ENCODE peak calls at places on chromosomes 13 and 19, in seven cellular contexts. K is H1, T is aorta, W is cardiac muscle cell, P is ovary, O is neuronal stem cell, R is A549. H is an unnamed sample.

GRCh38 chr13:95926231-95926630 is 127.0 kb downstream of the UGGT2 start:
- DNase-seq in K (no peak), T (no peak), W (no peak), P (no peak), O (no peak), R (no peak), H (no peak)

GRCh38 chr19:57771417-57771816 is 1.9 kb downstream of the ZNF586 start:
- DNase-seq in K (no peak), T (no peak), W (no peak), P (no peak), O (no peak), R (no peak), H (no peak)

GRCh38 chr13:50645092-50645491 is 198.4 kb downstream of the DLEU7 start:
- DNase-seq in K (no peak), T (no peak), W (no peak), P (no peak), O (no peak), R (no peak), H (no peak)

GRCh38 chr13:98273824-98274786 is 97.0 kb upstream of the RNF113B start:
- DNase-seq in K (no peak), T (no peak), W (peak; percentile 29), P (no peak), O (no peak), R (no peak), H (no peak)

GRCh38 chr13:112899618-112900600 is 69.1 kb upstream of the MCF2L start:
- DNase-seq in K (no peak), T (peak; percentile 55), W (no peak), P (no peak), O (no peak), R (no peak), H (peak; percentile 41)

GRCh38 chr13:111065698-111066097 is 49.4 kb upstream of the ARHGEF7 start:
- DNase-seq in K (no peak), T (no peak), W (no peak), P (peak; percentile 36), O (no peak), R (no peak), H (no peak)

GRCh38 chr13:77516342-77516789 is 19.1 kb upstream of the SCEL start:
- DNase-seq in K (no peak), T (no peak), W (no peak), P (no peak), O (no peak), R (no peak), H (no peak)

GRCh38 chr19:30790048-30790680 is 418.0 kb downstream of the ZNF536 start:
- DNase-seq in K (no peak), T (no peak), W (no peak), P (no peak), O (no peak), R (no peak), H (no peak)

GRCh38 chr13:114063545-114064515 is 68.6 kb downstream of the RASA3 start:
- DNase-seq in K (no peak), T (peak; percentile 91), W (no peak), P (peak; percentile 65), O (no peak), R (no peak), H (peak; percentile 81)

GRCh38 chr13:26881154-26881553 is 120.6 kb upstream of the GPR12 start:
- DNase-seq in K (no peak), T (no peak), W (no peak), P (no peak), O (no peak), R (no peak), H (peak; percentile 20)

GRCh38 chr19:3028305-3029069 is 593 bp downstream of the TLE2 start:
- DNase-seq in K (no peak), T (no peak), W (no peak), P (peak; percentile 53), O (no peak), R (no peak), H (peak; percentile 76)

GRCh38 chr13:106232680-106233079 is 302.8 kb downstream of the EFNB2 start:
- DNase-seq in K (no peak), T (no peak), W (peak; percentile 25), P (no peak), O (no peak), R (no peak), H (no peak)

GRCh38 chr19:18848860-18849661 is 17.3 kb downstream of the UPF1 start:
- DNase-seq in K (no peak), T (peak; percentile 88), W (no peak), P (peak; percentile 67), O (no peak), R (no peak), H (peak; percentile 90)

GRCh38 chr19:18433039-18433691 is 4.8 kb downstream of the ISYNA1 start:
- DNase-seq in K (no peak), T (no peak), W (no peak), P (peak; percentile 86), O (no peak), R (no peak), H (peak; percentile 58)

GRCh38 chr13:66264976-66265375 is 965.2 kb downstream of the PCDH9 start:
- DNase-seq in K (no peak), T (no peak), W (no peak), P (no peak), O (no peak), R (no peak), H (no peak)

GRCh38 chr19:10852098-10852800 is 4.0 kb downstream of the C19orf38 start:
- DNase-seq in K (no peak), T (no peak), W (no peak), P (no peak), O (no peak), R (no peak), H (no peak)

GRCh38 chr19:20273376-20273775 is 106.4 kb downstream of the ZNF486 start:
- DNase-seq in K (no peak), T (no peak), W (no peak), P (no peak), O (no peak), R (no peak), H (no peak)

GRCh38 chr13:43377955-43378354 is 354.6 kb downstream of the DNAJC15 start:
- DNase-seq in K (no peak), T (no peak), W (no peak), P (no peak), O (no peak), R (no peak), H (no peak)

GRCh38 chr19:35041548-35042055 is at the start of gene HPN:
- DNase-seq in K (no peak), T (no peak), W (peak; percentile 43), P (no peak), O (no peak), R (no peak), H (peak; percentile 64)

GRCh38 chr19:245457-245856 is 45.7 kb downstream of the PLPP2 start:
- DNase-seq in K (no peak), T (no peak), W (no peak), P (no peak), O (no peak), R (no peak), H (no peak)

GRCh38 chr19:17285415-17286135 is 3.9 kb downstream of the ANKLE1 start:
- DNase-seq in K (no peak), T (no peak), W (no peak), P (no peak), O (no peak), R (no peak), H (peak; percentile 26)

GRCh38 chr19:17279436-17279835 is 2.3 kb upstream of the ANKLE1 start:
- DNase-seq in K (no peak), T (no peak), W (no peak), P (no peak), O (no peak), R (no peak), H (no peak)

GRCh38 chr19:17283504-17283996 is 1.8 kb downstream of the ANKLE1 start:
- DNase-seq in K (no peak), T (no peak), W (no peak), P (no peak), O (no peak), R (no peak), H (no peak)

GRCh38 chr19:17281391-17282304 is at the start of gene ANKLE1:
- DNase-seq in K (no peak), T (peak; percentile 76), W (peak; percentile 50), P (peak; percentile 46), O (no peak), R (no peak), H (peak; percentile 62)

GRCh38 chr19:17282488-17283256 is 971 bp downstream of the ANKLE1 start:
- DNase-seq in K (no peak), T (peak; percentile 95), W (peak; percentile 93), P (peak; percentile 86), O (peak; percentile 81), R (peak; percentile 64), H (peak; percentile 93)
- H3K4me3 ChIP-seq in K (peak overlapping the region; percentile 54), T (no peak overlapping the region), W (peak overlapping the region; percentile 8), P (no peak overlapping the region), O (peak overlapping the region; percentile 50), R (peak overlapping the region; percentile 19), H (peak overlapping the region; percentile 34)

DNA sequence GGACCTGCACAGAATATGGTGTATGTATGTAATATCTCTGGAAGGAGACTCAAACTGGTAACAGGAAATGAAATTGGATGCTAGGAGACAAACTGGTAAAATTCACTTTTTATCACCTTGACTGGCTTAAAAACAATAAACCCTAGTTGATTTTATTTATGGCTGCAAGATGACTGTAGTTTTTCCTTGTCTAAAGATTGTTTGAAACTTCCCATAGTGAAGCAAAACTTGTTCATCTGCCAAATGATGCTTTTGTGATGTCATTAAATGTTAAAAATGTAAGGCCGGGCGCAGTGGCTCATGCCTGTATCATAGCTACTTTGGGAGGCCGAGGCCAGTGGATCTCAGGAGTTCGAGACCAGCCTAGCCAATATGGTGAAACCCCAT is 2.5 kb upstream of the ECH1 start:
- DNase-seq in K (no peak), T (no peak), W (no peak), P (no peak), O (no peak), R (no peak), H (no peak)
- H3K4me1 ChIP-seq in K (no peaks in the 10 kb centered on the region), T (no peaks in the 10 kb centered on the region), W (peaks cover 9% of the 10 kb centered on the region), P (peaks cover 7% of the 10 kb centered on the region), O (no peaks in the 10 kb centered on the region), R (peaks cover 76% of the 10 kb centered on the region), H (peaks cover 4% of the 10 kb centered on the region)

GRCh38 chr19:23543351-23543750 is 143.7 kb downstream of the ZNF675 start:
- DNase-seq in K (no peak), T (no peak), W (no peak), P (no peak), O (no peak), R (no peak), H (no peak)
- H3K9me3 ChIP-seq in K (peaks cover 53% of the 10 kb centered on the region), T (no peaks in the 10 kb centered on the region), W (no peaks in the 10 kb centered on the region), P (no peaks in the 10 kb centered on the region), O (peaks cover 22% of the 10 kb centered on the region), R (peaks cover 38% of the 10 kb centered on the region), H (no peaks in the 10 kb centered on the region)

GRCh38 chr13:46468570-46468969 is 81.5 kb upstream of the RUBCNL start:
- DNase-seq in K (no peak), T (no peak), W (no peak), P (no peak), O (no peak), R (no peak), H (no peak)
- H3K4me3 ChIP-seq in K (no peak overlapping the region), T (no peak overlapping the region), W (no peak overlapping the region), P (no peak overlapping the region), O (no peak overlapping the region), R (no peak overlapping the region), H (no peak overlapping the region)